ENCODE peak calls at places on chromosomes 6 and 20, in seven cellular contexts. One of them, this sample, is unnamed.

GRCh38 chr6:135657207-135657606 is 159.7 kb upstream of the AHI1 start:
- DNase-seq in astrocyte of the cerebellum: no peak
- DNase-seq in neural progenitor cell: no peak
- DNase-seq in stomach: no peak
- DNase-seq in endothelial cell: no peak
- DNase-seq in glutamatergic neuron: no peak
- DNase-seq in CD4-positive, alpha-beta T cell: no peak
- DNase-seq in this sample: no peak

GRCh38 chr6:106882601-106883518 is 91.7 kb downstream of the CD24 start:
- DNase-seq in astrocyte of the cerebellum: no peak
- DNase-seq in stomach: no peak
- DNase-seq in neural progenitor cell: no peak
- DNase-seq in glutamatergic neuron: no peak
- DNase-seq in endothelial cell: no peak
- DNase-seq in CD4-positive, alpha-beta T cell: no peak
- DNase-seq in this sample: no peak

GRCh38 chr6:10278786-10279185 is 136.1 kb downstream of the TFAP2A start:
- DNase-seq in glutamatergic neuron: no peak
- DNase-seq in CD4-positive, alpha-beta T cell: no peak
- DNase-seq in astrocyte of the cerebellum: no peak
- DNase-seq in neural progenitor cell: no peak
- DNase-seq in endothelial cell: no peak
- DNase-seq in stomach: no peak
- DNase-seq in this sample: no peak

GRCh38 chr6:117498159-117498558 is 15.7 kb downstream of the DCBLD1 start:
- DNase-seq in glutamatergic neuron: no peak
- DNase-seq in neural progenitor cell: no peak
- DNase-seq in astrocyte of the cerebellum: no peak
- DNase-seq in endothelial cell: no peak
- DNase-seq in CD4-positive, alpha-beta T cell: no peak
- DNase-seq in stomach: no peak
- DNase-seq in this sample: no peak

GRCh38 chr6:90284236-90284744 is 12.4 kb downstream of the BACH2 start:
- DNase-seq in astrocyte of the cerebellum: peak
- DNase-seq in neural progenitor cell: peak
- DNase-seq in stomach: no peak
- DNase-seq in endothelial cell: no peak
- DNase-seq in glutamatergic neuron: no peak
- DNase-seq in CD4-positive, alpha-beta T cell: no peak
- DNase-seq in this sample: peak

GRCh38 chr6:152642578-152643375 is 5.6 kb upstream of the SYNE1 start:
- DNase-seq in CD4-positive, alpha-beta T cell: no peak
- DNase-seq in astrocyte of the cerebellum: peak
- DNase-seq in stomach: peak
- DNase-seq in endothelial cell: peak
- DNase-seq in glutamatergic neuron: peak
- DNase-seq in neural progenitor cell: peak
- DNase-seq in this sample: no peak

GRCh38 chr6:90025418-90026089 is 131.3 kb downstream of the GJA10 start:
- DNase-seq in neural progenitor cell: no peak
- DNase-seq in glutamatergic neuron: no peak
- DNase-seq in astrocyte of the cerebellum: peak
- DNase-seq in endothelial cell: no peak
- DNase-seq in stomach: no peak
- DNase-seq in CD4-positive, alpha-beta T cell: no peak
- DNase-seq in this sample: peak

GRCh38 chr20:5935384-5935783 is 14.9 kb downstream of the TRMT6 start:
- DNase-seq in astrocyte of the cerebellum: no peak
- DNase-seq in endothelial cell: no peak
- DNase-seq in stomach: no peak
- DNase-seq in neural progenitor cell: no peak
- DNase-seq in glutamatergic neuron: no peak
- DNase-seq in CD4-positive, alpha-beta T cell: no peak
- DNase-seq in this sample: no peak

GRCh38 chr6:82057846-82058554 is 189.5 kb downstream of the IBTK start:
- DNase-seq in glutamatergic neuron: peak
- DNase-seq in neural progenitor cell: no peak
- DNase-seq in endothelial cell: no peak
- DNase-seq in stomach: no peak
- DNase-seq in astrocyte of the cerebellum: peak
- DNase-seq in CD4-positive, alpha-beta T cell: no peak
- DNase-seq in this sample: peak

GRCh38 chr6:81950877-81951276 is 198.4 kb upstream of the TENT5A start:
- DNase-seq in stomach: no peak
- DNase-seq in endothelial cell: no peak
- DNase-seq in neural progenitor cell: no peak
- DNase-seq in CD4-positive, alpha-beta T cell: no peak
- DNase-seq in astrocyte of the cerebellum: no peak
- DNase-seq in glutamatergic neuron: no peak
- DNase-seq in this sample: no peak

GRCh38 chr6:10613077-10613476 is 81.3 kb downstream of the C6orf52 start:
- DNase-seq in neural progenitor cell: no peak
- DNase-seq in astrocyte of the cerebellum: peak
- DNase-seq in stomach: no peak
- DNase-seq in glutamatergic neuron: no peak
- DNase-seq in CD4-positive, alpha-beta T cell: no peak
- DNase-seq in endothelial cell: no peak
- DNase-seq in this sample: no peak

GRCh38 chr6:144528605-144529425 is 243.7 kb downstream of the UTRN start:
- DNase-seq in glutamatergic neuron: peak
- DNase-seq in endothelial cell: no peak
- DNase-seq in CD4-positive, alpha-beta T cell: no peak
- DNase-seq in astrocyte of the cerebellum: peak
- DNase-seq in stomach: no peak
- DNase-seq in neural progenitor cell: peak
- DNase-seq in this sample: no peak

GRCh38 chr6:35497571-35498406 is 910 bp upstream of the TEAD3 start:
- DNase-seq in endothelial cell: peak
- DNase-seq in CD4-positive, alpha-beta T cell: peak
- DNase-seq in neural progenitor cell: peak
- DNase-seq in glutamatergic neuron: peak
- DNase-seq in stomach: peak
- DNase-seq in astrocyte of the cerebellum: no peak
- DNase-seq in this sample: no peak

GRCh38 chr6:10332121-10332520 is 82.8 kb downstream of the TFAP2A start:
- DNase-seq in astrocyte of the cerebellum: no peak
- DNase-seq in glutamatergic neuron: no peak
- DNase-seq in CD4-positive, alpha-beta T cell: no peak
- DNase-seq in endothelial cell: no peak
- DNase-seq in stomach: no peak
- DNase-seq in neural progenitor cell: no peak
- DNase-seq in this sample: no peak

GRCh38 chr6:8688823-8689222 is 253.5 kb upstream of the SLC35B3 start:
- DNase-seq in endothelial cell: no peak
- DNase-seq in stomach: no peak
- DNase-seq in CD4-positive, alpha-beta T cell: no peak
- DNase-seq in neural progenitor cell: no peak
- DNase-seq in glutamatergic neuron: no peak
- DNase-seq in astrocyte of the cerebellum: no peak
- DNase-seq in this sample: no peak

GRCh38 chr6:117237561-117237960 is 27.8 kb upstream of the VGLL2 start:
- DNase-seq in astrocyte of the cerebellum: peak
- DNase-seq in stomach: no peak
- DNase-seq in neural progenitor cell: no peak
- DNase-seq in endothelial cell: no peak
- DNase-seq in glutamatergic neuron: no peak
- DNase-seq in CD4-positive, alpha-beta T cell: no peak
- DNase-seq in this sample: no peak

GRCh38 chr6:112956696-112957525 is 609.8 kb downstream of the RFPL4B start:
- DNase-seq in neural progenitor cell: no peak
- DNase-seq in CD4-positive, alpha-beta T cell: no peak
- DNase-seq in glutamatergic neuron: no peak
- DNase-seq in endothelial cell: no peak
- DNase-seq in astrocyte of the cerebellum: peak
- DNase-seq in stomach: no peak
- DNase-seq in this sample: peak

GRCh38 chr20:5722927-5723326 is 27.3 kb upstream of the SHLD1 start:
- DNase-seq in CD4-positive, alpha-beta T cell: no peak
- DNase-seq in astrocyte of the cerebellum: no peak
- DNase-seq in glutamatergic neuron: no peak
- DNase-seq in neural progenitor cell: no peak
- DNase-seq in endothelial cell: no peak
- DNase-seq in stomach: no peak
- DNase-seq in this sample: no peak

GRCh38 chr6:100663219-100663863 is 198.6 kb upstream of the SIM1 start:
- DNase-seq in stomach: no peak
- DNase-seq in neural progenitor cell: no peak
- DNase-seq in astrocyte of the cerebellum: peak
- DNase-seq in endothelial cell: no peak
- DNase-seq in glutamatergic neuron: no peak
- DNase-seq in CD4-positive, alpha-beta T cell: no peak
- DNase-seq in this sample: peak

GRCh38 chr6:100658486-100658885 is 193.8 kb upstream of the SIM1 start:
- DNase-seq in neural progenitor cell: no peak
- DNase-seq in astrocyte of the cerebellum: no peak
- DNase-seq in endothelial cell: no peak
- DNase-seq in CD4-positive, alpha-beta T cell: no peak
- DNase-seq in stomach: no peak
- DNase-seq in glutamatergic neuron: no peak
- DNase-seq in this sample: no peak

GRCh38 chr6:100657678-100658330 is 193.1 kb upstream of the SIM1 start:
- DNase-seq in neural progenitor cell: no peak
- DNase-seq in endothelial cell: no peak
- DNase-seq in CD4-positive, alpha-beta T cell: no peak
- DNase-seq in stomach: no peak
- DNase-seq in astrocyte of the cerebellum: peak
- DNase-seq in glutamatergic neuron: no peak
- DNase-seq in this sample: no peak
- TF ChIP-seq CTCF in neural progenitor cell: peak
- TF ChIP-seq CTCF in endothelial cell: peak
- TF ChIP-seq CTCF in CD4-positive, alpha-beta T cell: peak
- TF ChIP-seq CTCF in stomach: peak
- TF ChIP-seq CTCF in astrocyte of the cerebellum: peak
- TF ChIP-seq CTCF in glutamatergic neuron: peak
- TF ChIP-seq CTCF in this sample: peak

GRCh38 chr6:147972436-147972835 is 370.2 kb upstream of the SASH1 start:
- DNase-seq in stomach: no peak
- DNase-seq in CD4-positive, alpha-beta T cell: no peak
- DNase-seq in glutamatergic neuron: no peak
- DNase-seq in endothelial cell: no peak
- DNase-seq in astrocyte of the cerebellum: no peak
- DNase-seq in neural progenitor cell: no peak
- DNase-seq in this sample: no peak

GRCh38 chr6:147974376-147974775 is 368.3 kb upstream of the SASH1 start:
- DNase-seq in endothelial cell: no peak
- DNase-seq in neural progenitor cell: no peak
- DNase-seq in astrocyte of the cerebellum: peak
- DNase-seq in CD4-positive, alpha-beta T cell: no peak
- DNase-seq in stomach: no peak
- DNase-seq in glutamatergic neuron: no peak
- DNase-seq in this sample: no peak

GRCh38 chr6:147973806-147974205 is 368.8 kb upstream of the SASH1 start:
- DNase-seq in neural progenitor cell: peak
- DNase-seq in stomach: no peak
- DNase-seq in CD4-positive, alpha-beta T cell: no peak
- DNase-seq in endothelial cell: no peak
- DNase-seq in glutamatergic neuron: no peak
- DNase-seq in astrocyte of the cerebellum: no peak
- DNase-seq in this sample: no peak

DNA sequence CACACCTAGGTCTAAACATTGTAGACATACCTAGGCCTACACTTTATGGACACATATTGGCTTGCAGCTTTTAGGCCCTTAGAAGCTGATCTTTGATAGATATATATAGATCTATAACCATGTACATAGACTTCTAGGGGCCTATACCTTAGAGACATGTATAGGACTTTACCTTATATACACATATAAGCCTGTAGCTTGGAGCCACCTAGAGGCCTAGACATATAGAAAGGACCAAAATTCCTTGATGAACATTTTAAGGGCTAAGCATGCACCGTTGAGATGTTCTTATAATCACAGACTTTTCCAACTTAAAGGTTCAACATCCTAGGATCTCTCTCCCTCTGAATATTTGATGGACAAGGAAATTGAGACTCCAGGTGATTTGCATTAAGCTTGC is 371.7 kb upstream of the SASH1 start:
- DNase-seq in endothelial cell: no peak
- DNase-seq in CD4-positive, alpha-beta T cell: no peak
- DNase-seq in neural progenitor cell: peak
- DNase-seq in glutamatergic neuron: no peak
- DNase-seq in astrocyte of the cerebellum: no peak
- DNase-seq in stomach: no peak
- DNase-seq in this sample: no peak
- TF ChIP-seq CTCF in endothelial cell: no peak
- TF ChIP-seq CTCF in CD4-positive, alpha-beta T cell: no peak
- TF ChIP-seq CTCF in neural progenitor cell: peak
- TF ChIP-seq CTCF in glutamatergic neuron: no peak
- TF ChIP-seq CTCF in astrocyte of the cerebellum: no peak
- TF ChIP-seq CTCF in stomach: no peak
- TF ChIP-seq CTCF in this sample: no peak

DNA sequence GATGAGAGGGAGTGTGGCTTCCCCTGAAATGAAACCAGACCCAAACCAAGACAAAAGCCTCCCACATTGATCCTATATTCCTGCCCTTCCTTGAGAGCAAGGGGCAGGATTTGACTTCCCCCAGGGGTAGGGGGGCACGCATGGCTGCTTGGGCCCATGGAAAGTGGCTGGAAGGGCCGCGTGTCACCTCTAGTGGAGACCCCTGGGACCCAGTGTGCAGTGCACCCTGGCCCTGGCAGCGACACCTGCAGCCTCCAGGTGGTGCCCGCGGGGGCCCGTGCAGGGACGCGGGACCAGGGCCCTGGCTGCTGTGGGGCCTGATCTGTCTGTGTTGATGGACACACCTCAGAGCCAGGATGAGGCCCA is 18.0 kb upstream of the SLCO4A1 start:
- DNase-seq in stomach: peak
- DNase-seq in astrocyte of the cerebellum: no peak
- DNase-seq in CD4-positive, alpha-beta T cell: no peak
- DNase-seq in glutamatergic neuron: no peak
- DNase-seq in endothelial cell: no peak
- DNase-seq in neural progenitor cell: no peak
- DNase-seq in this sample: no peak
- TF ChIP-seq CTCF in stomach: no peak
- TF ChIP-seq CTCF in astrocyte of the cerebellum: no peak
- TF ChIP-seq CTCF in CD4-positive, alpha-beta T cell: no peak
- TF ChIP-seq CTCF in glutamatergic neuron: no peak
- TF ChIP-seq CTCF in endothelial cell: no peak
- TF ChIP-seq CTCF in neural progenitor cell: peak
- TF ChIP-seq CTCF in this sample: no peak

GRCh38 chr6:108758884-108759283 is 89.3 kb upstream of the ARMC2 start:
- DNase-seq in astrocyte of the cerebellum: no peak
- DNase-seq in CD4-positive, alpha-beta T cell: no peak
- DNase-seq in neural progenitor cell: no peak
- DNase-seq in endothelial cell: no peak
- DNase-seq in stomach: no peak
- DNase-seq in glutamatergic neuron: no peak
- DNase-seq in this sample: no peak

GRCh38 chr6:108762394-108762793 is 85.8 kb upstream of the ARMC2 start:
- DNase-seq in astrocyte of the cerebellum: no peak
- DNase-seq in glutamatergic neuron: no peak
- DNase-seq in stomach: no peak
- DNase-seq in CD4-positive, alpha-beta T cell: no peak
- DNase-seq in neural progenitor cell: no peak
- DNase-seq in endothelial cell: no peak
- DNase-seq in this sample: no peak

GRCh38 chr6:108763931-108764579 is 84.2 kb upstream of the ARMC2 start:
- DNase-seq in CD4-positive, alpha-beta T cell: no peak
- DNase-seq in endothelial cell: no peak
- DNase-seq in neural progenitor cell: no peak
- DNase-seq in astrocyte of the cerebellum: no peak
- DNase-seq in glutamatergic neuron: no peak
- DNase-seq in stomach: no peak
- DNase-seq in this sample: no peak

GRCh38 chr6:108757357-108757756 is 90.9 kb upstream of the ARMC2 start:
- DNase-seq in astrocyte of the cerebellum: no peak
- DNase-seq in neural progenitor cell: no peak
- DNase-seq in CD4-positive, alpha-beta T cell: no peak
- DNase-seq in glutamatergic neuron: no peak
- DNase-seq in stomach: no peak
- DNase-seq in endothelial cell: no peak
- DNase-seq in this sample: no peak

GRCh38 chr6:108760158-108761050 is 87.8 kb upstream of the ARMC2 start:
- DNase-seq in neural progenitor cell: no peak
- DNase-seq in glutamatergic neuron: peak
- DNase-seq in CD4-positive, alpha-beta T cell: no peak
- DNase-seq in astrocyte of the cerebellum: peak
- DNase-seq in endothelial cell: no peak
- DNase-seq in stomach: no peak
- DNase-seq in this sample: no peak
- TF ChIP-seq CTCF in neural progenitor cell: no peak
- TF ChIP-seq CTCF in glutamatergic neuron: no peak
- TF ChIP-seq CTCF in CD4-positive, alpha-beta T cell: no peak
- TF ChIP-seq CTCF in astrocyte of the cerebellum: no peak
- TF ChIP-seq CTCF in endothelial cell: no peak
- TF ChIP-seq CTCF in stomach: no peak
- TF ChIP-seq CTCF in this sample: no peak